ENCODE peak calls at places on chromosomes 12 and 14, in nine cellular contexts. F is pancreas; U is left lobe of liver; C is left lung; D is psoas muscle; H is stimulated activated naive CD8-positive, alpha-beta T cell treated with anti-CD3 and anti-CD28 coated beads, Interleukin-15, Interleukin-2, amounts not matched to agents 100 U/mL and 50 U/mL, for 24 hours; P is GM12878; Z is A549; Q is activated naive CD8-positive, alpha-beta T cell treated with anti-CD3 and anti-CD28 coated beads, Interleukin-2, amount 50 U/mL, for 24 hours. S is an unnamed sample.

GRCh38 chr12:120150919-120151525 is 34.5 kb upstream of the RAB35 start:
- ATAC-seq in F (no peak), U (no peak), C (no peak), D (no peak), H (no peak), P (no peak), Z (no peak), Q (no peak), S (no peak)

GRCh38 chr14:77248666-77249065 is 22.3 kb downstream of the NGB start:
- ATAC-seq in F (no peak), U (no peak), C (no peak), D (no peak), H (no peak), P (no peak), Z (no peak), Q (no peak), S (no peak)

GRCh38 chr14:91545204-91545603 is 35.1 kb upstream of the PPP4R3A start:
- ATAC-seq in F (no peak), U (no peak), C (no peak), D (no peak), H (no peak), P (no peak), Z (no peak), Q (no peak), S (no peak)

GRCh38 chr14:89690139-89690538 is 264.4 kb downstream of the EFCAB11 start:
- ATAC-seq in F (no peak), U (peak), C (no peak), D (no peak), H (no peak), P (no peak), Z (no peak), Q (no peak), S (no peak)

GRCh38 chr14:104048758-104049496 is 36.6 kb upstream of the ASPG start:
- ATAC-seq in F (no peak), U (no peak), C (peak), D (no peak), H (no peak), P (peak), Z (no peak), Q (no peak), S (no peak)

GRCh38 chr14:85131523-85131922 is 398.4 kb upstream of the FLRT2 start:
- ATAC-seq in F (peak), U (peak), C (peak), D (no peak), H (no peak), P (no peak), Z (no peak), Q (no peak), S (no peak)

GRCh38 chr12:54417712-54418440 is 1.2 kb downstream of the ITGA5 start:
- ATAC-seq in F (no peak), U (no peak), C (peak), D (peak), H (no peak), P (no peak), Z (no peak), Q (no peak), S (no peak)

GRCh38 chr12:106766393-106766826 is 8.1 kb upstream of the RIC8B start:
- ATAC-seq in F (no peak), U (peak), C (peak), D (peak), H (peak), P (no peak), Z (no peak), Q (no peak), S (peak)

GRCh38 chr14:30125322-30125944 is 197.8 kb upstream of the PRKD1 start:
- ATAC-seq in F (no peak), U (no peak), C (no peak), D (no peak), H (no peak), P (no peak), Z (no peak), Q (no peak), S (no peak)

GRCh38 chr12:48828293-48828692 is 10.0 kb downstream of the CACNB3 start:
- ATAC-seq in F (no peak), U (no peak), C (no peak), D (no peak), H (no peak), P (no peak), Z (no peak), Q (no peak), S (no peak)

GRCh38 chr14:102517412-102518062 is 8.0 kb upstream of the ANKRD9 start:
- ATAC-seq in F (peak), U (peak), C (peak), D (peak), H (no peak), P (peak), Z (peak), Q (no peak), S (peak)

GRCh38 chr12:52975820-52976573 is 27.1 kb downstream of the KRT18 start:
- ATAC-seq in F (no peak), U (peak), C (peak), D (no peak), H (no peak), P (no peak), Z (peak), Q (no peak), S (no peak)

GRCh38 chr12:29863665-29864064 is 79.9 kb upstream of the TMTC1 start:
- ATAC-seq in F (no peak), U (no peak), C (no peak), D (no peak), H (no peak), P (no peak), Z (no peak), Q (no peak), S (no peak)

GRCh38 chr12:9319044-9319841 is 111.0 kb upstream of the PZP start:
- ATAC-seq in F (no peak), U (peak), C (peak), D (no peak), H (no peak), P (peak), Z (no peak), Q (no peak), S (peak)

GRCh38 chr12:49160415-49160814 is 28.5 kb downstream of the TUBA1A start:
- ATAC-seq in F (no peak), U (no peak), C (no peak), D (no peak), H (no peak), P (peak), Z (no peak), Q (no peak), S (no peak)

GRCh38 chr14:91573894-91574837 is 64.1 kb upstream of the PPP4R3A start:
- ATAC-seq in F (peak), U (peak), C (peak), D (no peak), H (peak), P (peak), Z (peak), Q (peak), S (peak)

GRCh38 chr12:51838762-51839161 is 9.8 kb downstream of the FIGNL2 start:
- ATAC-seq in F (no peak), U (peak), C (no peak), D (no peak), H (no peak), P (no peak), Z (no peak), Q (no peak), S (no peak)

S was measured in activated T-helper 17 cell treated with anti-CD3 and anti-CD28 coated beads, Interleukin-2, amount 50 U/mL, for 72 hours.